ENCODE peak calls at places on chromosomes 2 and 18, in six cellular contexts. D is ovary; C is effector memory CD4-positive, alpha-beta T cell; Q is uterus; E is HepG2; B is heart left ventricle. U is an unnamed sample. For H3K9me3 and H3K4me1, the result is how much of the 10 kb centered on the place peaks cover.

GRCh38 chr18:13181765-13182164 is 36.8 kb upstream of the LDLRAD4 start:
- DNase-seq in B (no peak), E (no peak), D (no peak), Q (no peak), C (no peak), U (no peak)

GRCh38 chr2:110157153-110157793 is 41.7 kb upstream of the MALL start:
- DNase-seq in B (no peak), D (no peak), E (peak), C (no peak), Q (no peak), U (peak)

GRCh38 chr2:178530625-178531142 is 50.4 kb downstream of the PLEKHA3 start:
- DNase-seq in Q (no peak), E (no peak), D (no peak), B (no peak), C (no peak), U (no peak)

GRCh38 chr2:67733517-67733916 is 329.3 kb downstream of the C1D start:
- DNase-seq in D (no peak), E (peak), C (no peak), Q (no peak), B (peak), U (peak)

GRCh38 chr18:44309185-44309584 is 371.5 kb upstream of the SETBP1 start:
- DNase-seq in B (no peak), C (no peak), E (no peak), D (no peak), Q (no peak), U (no peak)

GRCh38 chr2:8692783-8693768 is 11.2 kb downstream of the ID2 start:
- DNase-seq in B (no peak), Q (no peak), C (no peak), D (no peak), E (peak), U (peak)

GRCh38 chr18:65215865-65216466 is 534.8 kb upstream of the CDH7 start:
- DNase-seq in E (no peak), D (no peak), B (no peak), C (no peak), Q (no peak), U (no peak)

GRCh38 chr2:226115102-226115831 is 684.4 kb downstream of the IRS1 start:
- DNase-seq in D (no peak), C (no peak), B (no peak), E (peak), Q (no peak), U (no peak)

GRCh38 chr2:84846732-84847131 is 34.2 kb downstream of the TRABD2A start:
- DNase-seq in Q (no peak), E (no peak), B (no peak), D (no peak), C (no peak), U (no peak)

GRCh38 chr18:47247833-47248609 is 3.4 kb downstream of the SKOR2 start:
- DNase-seq in Q (no peak), C (no peak), B (no peak), E (no peak), D (no peak), U (no peak)

GRCh38 chr2:72139471-72139870 is 8.2 kb downstream of the CYP26B1 start:
- DNase-seq in D (peak), B (no peak), Q (peak), E (no peak), C (no peak), U (no peak)

GRCh38 chr2:133790706-133791105 is 222.4 kb upstream of the NCKAP5 start:
- DNase-seq in Q (no peak), E (no peak), C (no peak), B (no peak), D (no peak), U (no peak)

GRCh38 chr2:31696068-31696467 is 115.3 kb upstream of the SRD5A2 start:
- DNase-seq in D (no peak), B (no peak), C (no peak), E (no peak), Q (no peak), U (no peak)
- H3K9me3 ChIP-seq in D (under half), B (under half), C (under half), E (under half), Q (under half), U (under half)

GRCh38 chr2:238202326-238203103 is 980 bp downstream of the ILKAP start:
- DNase-seq in Q (no peak), D (no peak), C (peak), B (no peak), E (no peak), U (no peak)

GRCh38 chr2:238207006-238207405 is 3.5 kb upstream of the ILKAP start:
- DNase-seq in E (no peak), Q (no peak), B (no peak), C (no peak), D (no peak), U (no peak)

GRCh38 chr2:238203973-238204683 is 633 bp upstream of the ILKAP start:
- DNase-seq in B (peak), D (no peak), Q (no peak), C (no peak), E (no peak), U (no peak)

DNA sequence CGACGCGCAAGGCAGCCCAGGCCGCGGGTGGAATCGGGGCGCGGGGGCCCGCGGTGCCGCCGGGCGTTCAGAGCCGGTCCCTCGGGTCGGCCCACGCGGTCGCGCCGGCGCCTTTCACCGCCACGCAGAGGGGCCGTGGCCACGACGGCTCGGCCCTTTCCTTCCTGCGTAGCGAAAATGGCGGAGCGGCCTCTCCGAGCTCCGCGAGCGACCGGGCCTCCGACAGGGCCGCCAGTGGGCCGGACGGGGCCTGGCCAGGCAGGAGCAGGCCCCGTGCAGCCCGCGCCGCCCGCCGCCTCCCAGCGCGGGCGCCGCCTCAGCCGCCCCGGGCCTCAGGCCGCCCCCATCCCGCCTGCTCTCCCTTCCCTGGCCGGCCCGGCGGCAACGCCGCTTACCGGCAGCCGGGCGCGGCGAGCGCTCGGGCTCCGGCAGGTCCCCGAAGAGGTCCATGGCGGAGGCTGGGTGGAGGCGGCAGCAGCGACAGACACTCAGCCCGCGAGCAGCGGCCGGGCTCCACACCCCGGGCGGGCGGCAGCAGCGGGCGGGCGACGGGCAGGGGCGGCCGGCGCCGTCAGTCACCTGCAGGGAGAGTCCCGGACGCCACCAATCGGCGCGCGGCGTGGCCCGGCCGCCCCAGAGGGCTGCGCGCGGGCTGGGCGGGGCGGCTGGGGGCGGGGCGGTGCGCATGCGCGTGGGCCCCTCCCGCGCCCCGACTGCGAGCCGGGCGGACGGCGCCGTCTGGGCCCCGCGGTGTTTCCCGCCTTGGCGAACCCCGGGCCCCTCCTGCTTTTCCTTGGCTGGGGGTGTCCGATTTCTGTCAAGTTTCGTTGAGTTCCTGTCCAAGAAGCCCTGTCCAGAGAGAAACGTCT is at the start of gene ILKAP:
- DNase-seq in C (peak), B (peak), E (peak), Q (peak), D (peak), U (peak)
- H3K4me1 ChIP-seq in C (under half), B (under half), E (under half), Q (under half), D (under half), U (under half)

DNA sequence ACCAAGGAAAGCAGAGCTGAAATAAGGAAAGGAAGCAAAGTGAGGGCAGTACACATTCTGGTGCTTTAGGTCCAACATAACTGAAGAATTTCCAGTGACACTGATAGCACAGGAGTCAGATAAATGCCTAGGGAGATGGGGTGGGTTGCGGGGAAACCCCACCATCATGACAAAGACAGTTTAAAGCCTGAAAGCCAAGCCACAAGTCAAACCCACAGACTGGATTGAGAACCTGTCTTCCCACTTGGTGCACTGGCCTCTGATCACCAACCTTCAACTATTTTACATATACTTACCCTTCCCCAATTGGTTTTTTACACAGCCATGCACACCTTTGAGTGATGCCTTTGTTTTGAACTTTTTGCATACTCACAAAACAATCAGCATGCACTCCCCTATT is 22.2 kb upstream of the PDK1 start:
- DNase-seq in D (no peak), Q (no peak), C (no peak), B (no peak), E (no peak), U (no peak)
- H3K9me3 ChIP-seq in D (under half), Q (under half), C (under half), B (under half), E (under half), U (under half)

GRCh38 chr18:22409445-22409844 is 8.3 kb downstream of the CTAGE1 start:
- DNase-seq in Q (no peak), B (no peak), C (no peak), D (no peak), E (no peak), U (no peak)

GRCh38 chr18:22408059-22408458 is 9.7 kb downstream of the CTAGE1 start:
- DNase-seq in C (no peak), D (no peak), B (no peak), Q (no peak), E (no peak), U (no peak)

GRCh38 chr18:22403950-22404349 is 13.8 kb downstream of the CTAGE1 start:
- DNase-seq in E (no peak), D (no peak), C (no peak), B (no peak), Q (no peak), U (no peak)

GRCh38 chr18:22410126-22410525 is 7.6 kb downstream of the CTAGE1 start:
- DNase-seq in C (no peak), D (no peak), B (no peak), E (no peak), Q (no peak), U (no peak)

GRCh38 chr18:22405142-22405541 is 12.6 kb downstream of the CTAGE1 start:
- DNase-seq in C (no peak), D (no peak), B (no peak), Q (no peak), E (no peak), U (no peak)
- H3K4me1 ChIP-seq in C (under half), D (under half), B (under half), Q (under half), E (under half), U (under half)

GRCh38 chr2:160651416-160652200 is 158.0 kb upstream of the RBMS1 start:
- DNase-seq in D (no peak), E (no peak), C (no peak), Q (no peak), B (no peak), U (no peak)
- H3K9me3 ChIP-seq in D (under half), E (under half), C (under half), Q (under half), B (under half), U (under half)

DNA sequence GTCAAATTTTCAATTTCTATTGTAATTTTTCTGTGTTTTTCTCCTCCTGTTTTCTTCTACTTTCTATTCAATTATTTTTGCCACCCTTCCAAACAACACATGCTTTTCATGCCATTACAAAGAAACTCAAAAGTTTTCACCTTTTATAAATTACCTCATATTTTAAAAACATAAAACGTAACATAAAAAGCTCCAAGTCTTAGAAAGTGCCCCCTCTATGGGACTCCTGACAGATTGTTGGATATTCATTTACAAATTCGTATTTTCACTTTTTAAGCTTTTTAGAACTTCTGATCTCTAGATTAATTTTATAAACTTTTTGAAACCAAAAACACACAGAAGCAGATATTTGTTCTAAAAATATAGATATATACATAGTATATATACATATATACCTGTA is 1.6 kb downstream of the COL5A2 start:
- DNase-seq in B (no peak), D (no peak), E (no peak), C (no peak), Q (no peak), U (no peak)
- H3K4me1 ChIP-seq in B (under half), D (under half), E (under half), C (under half), Q (under half), U (under half)

GRCh38 chr18:78293516-78293915 is 686.1 kb upstream of the SALL3 start:
- DNase-seq in B (peak), C (no peak), D (no peak), Q (peak), E (no peak), U (no peak)

GRCh38 chr18:78295271-78295670 is 684.3 kb upstream of the SALL3 start:
- DNase-seq in D (no peak), B (peak), Q (no peak), C (no peak), E (no peak), U (no peak)

GRCh38 chr18:78292602-78293001 is 687.0 kb upstream of the SALL3 start:
- DNase-seq in D (no peak), B (no peak), E (no peak), C (no peak), Q (no peak), U (no peak)

GRCh38 chr18:78296152-78296551 is 683.5 kb upstream of the SALL3 start:
- DNase-seq in C (no peak), E (no peak), Q (no peak), B (no peak), D (no peak), U (no peak)

DNA sequence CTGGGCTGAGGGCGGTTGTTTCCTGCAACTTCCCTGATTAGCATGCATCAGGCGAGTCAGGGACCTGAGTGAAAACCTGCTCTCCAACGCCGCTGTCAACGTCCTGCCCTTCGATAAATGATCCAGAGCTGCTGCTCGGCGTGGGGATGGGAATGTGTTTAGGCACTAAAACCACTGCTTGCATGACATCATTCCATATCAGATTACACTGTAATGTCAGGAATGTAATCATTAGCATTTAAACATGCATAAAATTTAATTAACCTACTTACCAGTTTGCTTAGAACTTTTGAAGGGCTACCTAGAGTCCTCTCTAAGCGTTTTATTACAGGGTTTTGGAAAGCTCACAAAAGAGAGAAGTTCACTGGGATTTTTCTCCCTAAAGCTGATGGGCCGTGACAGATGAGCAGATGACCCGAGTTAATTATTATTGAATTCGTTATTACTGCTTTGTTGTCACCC is 685.6 kb upstream of the SALL3 start:
- DNase-seq in E (no peak), D (no peak), Q (no peak), C (no peak), B (peak), U (no peak)
- H3K9me3 ChIP-seq in E (under half), D (under half), Q (under half), C (under half), B (under half), U (under half)

GRCh38 chr2:96764253-96764637 is 3.5 kb downstream of the CNNM4 start:
- DNase-seq in B (no peak), D (no peak), C (no peak), E (no peak), Q (no peak), U (no peak)
- H3K4me1 ChIP-seq in B (under half), D (under half), C (under half), E (half or more), Q (under half), U (under half)